ENCODE peak calls at places on chromosome 14, in five cellular contexts. I, P, Q, W and V are unnamed samples.
A peak's percentile ranks its signal among the peaks of the same experiment; 100 is the strongest.

GRCh38 chr14:20798932-20799331 is 3.7 kb downstream of the RNASE1 start:
- DNase-seq in I (no peak), P (no peak), Q (no peak), W (no peak), V (no peak)

GRCh38 chr14:23167006-23167847 is 16.2 kb downstream of the SLC7A8 start:
- DNase-seq in I (no peak), P (no peak), Q (no peak), W (no peak), V (no peak)

GRCh38 chr14:83994020-83994419 is 1535.9 kb upstream of the FLRT2 start:
- DNase-seq in I (no peak), P (no peak), Q (no peak), W (no peak), V (no peak)

GRCh38 chr14:93564918-93565317 is 134.2 kb downstream of the UNC79 start:
- DNase-seq in I (no peak), P (no peak), Q (no peak), W (no peak), V (no peak)

GRCh38 chr14:55715889-55716288 is 135.9 kb downstream of the KTN1 start:
- DNase-seq in I (no peak), P (no peak), Q (no peak), W (no peak), V (no peak)

GRCh38 chr14:100726467-100726811 is 253 bp upstream of the DLK1 start:
- DNase-seq in I (no peak), P (no peak), Q (no peak), W (no peak), V (no peak)

GRCh38 chr14:22460461-22461195 is 128.4 kb downstream of the DAD1 start:
- DNase-seq in I (no peak), P (no peak), Q (no peak), W (no peak), V (no peak)

GRCh38 chr14:24556756-24557155 is 19.3 kb downstream of the CTSG start:
- DNase-seq in I (no peak), P (no peak), Q (no peak), W (no peak), V (no peak)

GRCh38 chr14:85061256-85061655 is 468.7 kb upstream of the FLRT2 start:
- DNase-seq in I (no peak), P (no peak), Q (no peak), W (no peak), V (no peak)

GRCh38 chr14:64510825-64511679 is 6.5 kb downstream of the ZBTB1 start:
- DNase-seq in I (peak; percentile 76), P (peak; percentile 83), Q (peak; percentile 67), W (peak; percentile 62), V (no peak)

GRCh38 chr14:74464785-74465184 is 28.3 kb downstream of the NPC2 start:
- DNase-seq in I (no peak), P (no peak), Q (no peak), W (no peak), V (no peak)

GRCh38 chr14:77962731-77963520 is 163.0 kb downstream of the ADCK1 start:
- DNase-seq in I (no peak), P (no peak), Q (no peak), W (no peak), V (no peak)

GRCh38 chr14:77961853-77962580 is 162.1 kb downstream of the ADCK1 start:
- DNase-seq in I (no peak), P (no peak), Q (no peak), W (no peak), V (no peak)

GRCh38 chr14:77965050-77965449 is 165.1 kb downstream of the ADCK1 start:
- DNase-seq in I (no peak), P (no peak), Q (no peak), W (no peak), V (no peak)

GRCh38 chr14:77967110-77967509 is 167.2 kb downstream of the ADCK1 start:
- DNase-seq in I (no peak), P (no peak), Q (no peak), W (no peak), V (no peak)

GRCh38 chr14:77965919-77966435 is 166.1 kb downstream of the ADCK1 start:
- DNase-seq in I (peak; percentile 54), P (no peak), Q (peak; percentile 27), W (no peak), V (no peak)
- TF ChIP-seq CTCF in I (no peak), P (no peak), Q (no peak), W (no peak), V (no peak)

GRCh38 chr14:104698688-104699425 is 9.4 kb downstream of the INF2 start:
- DNase-seq in I (no peak), P (no peak), Q (no peak), W (no peak), V (no peak)

GRCh38 chr14:104695660-104696000 is 6.2 kb downstream of the INF2 start:
- DNase-seq in I (no peak), P (no peak), Q (no peak), W (no peak), V (no peak)

GRCh38 chr14:104697892-104698583 is 8.6 kb downstream of the INF2 start:
- DNase-seq in I (no peak), P (no peak), Q (no peak), W (peak; percentile 41), V (no peak)

GRCh38 chr14:104696671-104697316 is 7.4 kb downstream of the INF2 start:
- DNase-seq in I (no peak), P (no peak), Q (no peak), W (no peak), V (no peak)

GRCh38 chr14:104697317-104697703 is 7.9 kb downstream of the INF2 start:
- DNase-seq in I (no peak), P (no peak), Q (no peak), W (no peak), V (no peak)
- TF ChIP-seq CTCF in I (no peak), P (no peak), Q (no peak), W (no peak), V (no peak)

GRCh38 chr14:50038398-50039119 is 77.8 kb downstream of the VCPKMT start:
- DNase-seq in I (no peak), P (no peak), Q (no peak), W (no peak), V (no peak)
- TF ChIP-seq CTCF in I (no peak), P (no peak), Q (no peak), W (no peak), V (no peak)

GRCh38 chr14:63134801-63135200 is 69.4 kb upstream of the RHOJ start:
- DNase-seq in I (no peak), P (no peak), Q (no peak), W (no peak), V (no peak)
- TF ChIP-seq CTCF in I (no peak), P (no peak), Q (no peak), W (peak; percentile 62), V (peak; percentile 64)

GRCh38 chr14:97620071-97620470 is 822.9 kb downstream of the VRK1 start:
- DNase-seq in I (no peak), P (no peak), Q (no peak), W (no peak), V (no peak)

GRCh38 chr14:97618401-97618800 is 821.2 kb downstream of the VRK1 start:
- DNase-seq in I (no peak), P (no peak), Q (no peak), W (no peak), V (no peak)

GRCh38 chr14:97624985-97625384 is 827.8 kb downstream of the VRK1 start:
- DNase-seq in I (no peak), P (no peak), Q (no peak), W (no peak), V (no peak)

GRCh38 chr14:97618917-97619690 is 821.9 kb downstream of the VRK1 start:
- DNase-seq in I (no peak), P (no peak), Q (no peak), W (no peak), V (no peak)
- TF ChIP-seq CTCF in I (no peak), P (no peak), Q (no peak), W (no peak), V (no peak)

GRCh38 chr14:75979071-75979571 is 2.7 kb downstream of the TGFB3 start:
- DNase-seq in I (no peak), P (no peak), Q (no peak), W (peak; percentile 31), V (no peak)
- TF ChIP-seq CTCF in I (peak; percentile 52), P (peak; percentile 32), Q (peak; percentile 52), W (peak; percentile 78), V (peak; percentile 89)

GRCh38 chr14:95302667-95303066 is 17.0 kb downstream of the CLMN start:
- DNase-seq in I (no peak), P (no peak), Q (no peak), W (no peak), V (no peak)

GRCh38 chr14:95301527-95302187 is 18.1 kb downstream of the CLMN start:
- DNase-seq in I (no peak), P (no peak), Q (no peak), W (no peak), V (no peak)

GRCh38 chr14:95300002-95300696 is 19.6 kb downstream of the CLMN start:
- DNase-seq in I (no peak), P (no peak), Q (no peak), W (no peak), V (peak; percentile 52)

GRCh38 chr14:95299271-95299670 is 20.4 kb downstream of the CLMN start:
- DNase-seq in I (no peak), P (no peak), Q (no peak), W (no peak), V (no peak)

GRCh38 chr14:95300697-95301526 is 18.8 kb downstream of the CLMN start:
- DNase-seq in I (no peak), P (no peak), Q (no peak), W (no peak), V (no peak)
- TF ChIP-seq CTCF in I (no peak), P (no peak), Q (no peak), W (no peak), V (no peak)

GRCh38 chr14:103021817-103022668 is 35.3 kb downstream of the CDC42BPB start:
- DNase-seq in I (no peak), P (no peak), Q (no peak), W (no peak), V (no peak)

GRCh38 chr14:103020271-103020910 is 37.0 kb downstream of the CDC42BPB start:
- DNase-seq in I (no peak), P (no peak), Q (no peak), W (no peak), V (no peak)

GRCh38 chr14:103019827-103020226 is 37.5 kb downstream of the CDC42BPB start:
- DNase-seq in I (no peak), P (no peak), Q (no peak), W (no peak), V (no peak)

GRCh38 chr14:103023881-103024473 is 33.4 kb downstream of the CDC42BPB start:
- DNase-seq in I (no peak), P (no peak), Q (no peak), W (no peak), V (no peak)

GRCh38 chr14:103022669-103023044 is 34.7 kb downstream of the CDC42BPB start:
- DNase-seq in I (no peak), P (no peak), Q (no peak), W (no peak), V (no peak)
- TF ChIP-seq CTCF in I (no peak), P (no peak), Q (no peak), W (no peak), V (peak; percentile 53)